ENCODE peak calls at places on chromosomes 12 and 14, in ten cellular contexts. X is CD8-positive, alpha-beta T cell; K is HepG2; D is tibial artery; O is right cardiac atrium; Q is A549; H is prostate gland; W is pancreas; T is stomach; Y is GM23248. F is an unnamed sample.

GRCh38 chr14:29311983-29312382 is 545.4 kb downstream of the FOXG1 start:
- DNase-seq in D (no peak), X (no peak), H (no peak), W (no peak), K (no peak), Y (peak; percentile 16), T (no peak), O (no peak), Q (no peak), F (no peak)

GRCh38 chr12:12922978-12923377 is 29.0 kb downstream of the GPRC5D start:
- DNase-seq in H (no peak), K (no peak), Y (no peak), X (no peak), T (no peak), Q (peak; percentile 17), D (no peak), W (no peak), O (no peak), F (no peak)

GRCh38 chr14:67837011-67837624 is 17.5 kb downstream of the RAD51B start:
- DNase-seq in Y (peak; percentile 82), O (peak; percentile 61), H (peak; percentile 79), Q (peak; percentile 85), T (peak; percentile 63), X (peak; percentile 62), W (no peak), K (peak; percentile 74), D (no peak), F (peak; percentile 82)

GRCh38 chr12:93857917-93858513 is 180.8 kb downstream of the CRADD start:
- DNase-seq in X (no peak), O (no peak), K (no peak), H (no peak), T (no peak), Y (no peak), D (no peak), Q (no peak), W (no peak), F (no peak)

GRCh38 chr12:52645120-52645761 is 6.8 kb downstream of the KRT2 start:
- DNase-seq in H (no peak), T (no peak), W (no peak), Y (no peak), X (peak; percentile 64), Q (no peak), D (peak; percentile 13), K (no peak), O (no peak), F (peak; percentile 86)

GRCh38 chr12:105418232-105418631 is 87.7 kb downstream of the C12orf75 start:
- DNase-seq in O (no peak), X (no peak), W (no peak), D (no peak), T (no peak), H (no peak), Y (peak; percentile 90), K (no peak), Q (peak; percentile 79), F (no peak)

GRCh38 chr12:65537978-65538377 is 259.5 kb downstream of the MSRB3 start:
- DNase-seq in O (no peak), Q (no peak), T (no peak), X (no peak), Y (no peak), K (no peak), D (no peak), H (no peak), W (no peak), F (no peak)

GRCh38 chr14:104371917-104372316 is 207.6 kb upstream of the C14orf180 start:
- DNase-seq in O (no peak), K (no peak), H (no peak), Y (no peak), T (no peak), Q (no peak), X (no peak), W (no peak), D (no peak), F (no peak)

GRCh38 chr12:104669851-104670337 is 213.1 kb downstream of the CHST11 start:
- DNase-seq in Y (no peak), W (no peak), K (no peak), X (peak; percentile 11), Q (no peak), H (no peak), D (no peak), O (peak; percentile 86), T (peak; percentile 59), F (peak; percentile 24)

GRCh38 chr14:72883963-72884362 is 9.9 kb downstream of the DPF3 start:
- DNase-seq in Y (peak; percentile 28), X (no peak), H (no peak), Q (no peak), W (no peak), K (no peak), T (no peak), O (no peak), D (no peak), F (no peak)

GRCh38 chr14:105023791-105024480 is 3.1 kb upstream of the CDCA4 start:
- DNase-seq in O (no peak), X (no peak), Q (peak; percentile 61), Y (peak; percentile 78), T (no peak), D (no peak), K (no peak), H (no peak), W (no peak), F (no peak)

GRCh38 chr12:102034346-102034745 is 27.4 kb downstream of the WASHC3 start:
- DNase-seq in X (no peak), Q (no peak), K (no peak), O (no peak), T (no peak), H (no peak), D (no peak), Y (peak; percentile 68), W (no peak), F (no peak)

GRCh38 chr12:111406474-111407370 is 999 bp downstream of the SH2B3 start:
- DNase-seq in Y (peak; percentile 23), K (no peak), D (peak; percentile 79), H (no peak), T (no peak), W (peak; percentile 81), X (peak; percentile 37), O (peak; percentile 70), Q (no peak), F (peak; percentile 37)

GRCh38 chr12:111404362-111405148 is 1.2 kb upstream of the SH2B3 start:
- DNase-seq in O (peak; percentile 71), K (peak; percentile 33), Q (no peak), Y (peak; percentile 58), T (no peak), X (peak; percentile 29), D (peak; percentile 73), H (no peak), W (no peak), F (peak; percentile 53)

GRCh38 chr12:111405856-111406473 is at the start of gene SH2B3:
- DNase-seq in T (no peak), W (no peak), O (no peak), D (no peak), K (no peak), Y (peak; percentile 89), Q (no peak), X (peak; percentile 78), H (no peak), F (peak; percentile 89)

GRCh38 chr12:111407371-111408115 is 1.8 kb downstream of the SH2B3 start:
- DNase-seq in H (no peak), D (no peak), X (no peak), T (no peak), Q (no peak), K (no peak), Y (peak; percentile 31), W (no peak), O (peak; percentile 41), F (no peak)

DNA sequence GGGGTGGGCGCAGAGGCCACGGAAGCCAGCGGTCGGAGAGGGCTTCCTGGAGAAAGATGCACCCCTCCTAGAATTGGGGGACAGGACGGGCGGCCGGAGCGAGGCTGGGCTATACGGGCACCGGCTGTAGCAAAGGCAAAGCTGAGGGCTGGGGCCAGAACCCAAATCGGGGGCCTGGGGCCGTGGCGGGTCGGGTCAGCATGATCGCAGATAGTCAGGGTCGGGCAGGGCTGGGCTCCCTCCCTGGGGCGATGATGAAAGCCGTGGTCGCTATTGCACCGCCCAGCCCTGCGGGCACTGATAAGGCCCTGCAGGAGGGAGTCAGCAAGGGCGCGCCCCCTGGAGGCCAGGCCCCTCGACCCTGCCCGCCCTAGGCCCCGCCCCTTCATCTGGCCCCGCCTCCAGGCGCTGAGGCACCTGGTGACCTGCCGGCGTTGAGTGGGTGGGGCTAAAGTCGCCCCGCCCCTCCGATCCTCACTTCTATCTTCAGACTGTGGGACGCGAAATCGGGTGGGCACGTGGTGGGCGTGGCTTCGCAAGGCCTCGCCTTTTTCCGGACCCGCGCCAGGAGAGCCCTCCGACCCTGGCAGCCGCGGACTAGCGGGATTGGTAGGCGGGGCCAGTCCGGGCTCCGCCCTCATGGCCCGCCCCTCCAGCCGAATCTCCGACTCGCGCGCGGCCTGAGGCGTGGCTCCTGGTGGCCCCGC is 421 bp upstream of the SH2B3 start:
- DNase-seq in W (peak; percentile 99), O (peak; percentile 97), D (peak; percentile 95), H (peak; percentile 83), Y (peak; percentile 93), T (peak; percentile 97), K (peak; percentile 95), Q (peak; percentile 95), X (peak; percentile 100), F (peak; percentile 96)
- H3K4me1 ChIP-seq in W (peaks cover 48% of the 10 kb centered on the region), O (peaks cover 20% of the 10 kb centered on the region), D (no peaks in the 10 kb centered on the region), H (peaks cover 5% of the 10 kb centered on the region), Y (peaks cover 30% of the 10 kb centered on the region), T (peaks cover 72% of the 10 kb centered on the region), K (peaks cover 59% of the 10 kb centered on the region), Q (peaks cover 30% of the 10 kb centered on the region), X (peaks cover 54% of the 10 kb centered on the region), F (peaks cover 67% of the 10 kb centered on the region)

GRCh38 chr12:58528266-58528665 is 392.0 kb downstream of the LRIG3 start:
- DNase-seq in T (no peak), D (no peak), O (no peak), W (no peak), H (no peak), K (no peak), Q (no peak), X (no peak), Y (no peak), F (no peak)
- H3K27ac ChIP-seq in T (no peak overlapping the region), D (no peak overlapping the region), O (no peak overlapping the region), W (no peak overlapping the region), H (no peak overlapping the region), K (no peak overlapping the region), Q (peak overlapping the region; percentile 11), X (no peak overlapping the region), Y (peak overlapping the region; percentile 84), F (no peak overlapping the region)

DNA sequence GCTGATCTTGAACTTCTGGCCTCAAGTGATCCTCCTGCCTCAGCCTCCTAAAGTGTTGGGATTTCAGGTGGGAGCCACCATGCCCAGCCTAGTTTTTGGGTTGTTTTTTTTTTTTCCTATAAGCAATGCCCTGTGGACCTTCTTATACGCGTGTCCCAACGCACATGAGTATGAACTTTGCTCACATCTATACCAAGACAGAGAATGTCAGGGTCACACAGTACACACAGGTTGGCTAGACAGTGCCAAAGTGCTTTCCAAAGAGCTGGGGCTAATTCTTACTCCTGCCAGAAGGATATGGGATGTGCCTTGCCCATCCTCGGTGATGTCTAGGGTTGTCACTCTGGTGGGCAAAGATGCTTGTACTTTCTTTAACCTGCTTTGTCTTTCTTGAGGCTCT is 7.6 kb upstream of the CCDC85C start:
- DNase-seq in H (no peak), O (no peak), D (no peak), X (no peak), K (no peak), Y (no peak), Q (no peak), T (no peak), W (no peak), F (no peak)
- H3K4me1 ChIP-seq in H (no peaks in the 10 kb centered on the region), O (no peaks in the 10 kb centered on the region), D (no peaks in the 10 kb centered on the region), X (no peaks in the 10 kb centered on the region), K (peaks cover 42% of the 10 kb centered on the region), Y (peaks cover 10% of the 10 kb centered on the region), Q (peaks cover 5% of the 10 kb centered on the region), T (peaks cover 26% of the 10 kb centered on the region), W (no peaks in the 10 kb centered on the region), F (no peaks in the 10 kb centered on the region)

GRCh38 chr12:53990311-53991076 is 5.5 kb downstream of the HOXC10 start:
- DNase-seq in K (no peak), Y (peak; percentile 56), O (no peak), W (no peak), X (no peak), H (no peak), T (no peak), Q (no peak), D (no peak), F (no peak)
- H3K27ac ChIP-seq in K (no peak overlapping the region), Y (no peak overlapping the region), O (no peak overlapping the region), W (no peak overlapping the region), X (no peak overlapping the region), H (no peak overlapping the region), T (no peak overlapping the region), Q (peak overlapping the region; percentile 11), D (peak overlapping the region; percentile 93), F (no peak overlapping the region)

F was measured in CD4-positive, CD25-positive, alpha-beta regulatory T cell.